ENCODE peak calls at places on chromosomes 2 and 18, in eight cellular contexts. M, U, E, D, B, T, L and K are unnamed samples.

GRCh38 chr18:9861157-9861556 is 24.6 kb upstream of the TXNDC2 start:
- DNase-seq in M (no peak), B (no peak), U (no peak), L (no peak), T (no peak), E (no peak), D (no peak), K (peak; percentile 45)

GRCh38 chr2:160331258-160332025 is 131.4 kb upstream of the ITGB6 start:
- DNase-seq in L (no peak), D (no peak), B (no peak), E (no peak), T (no peak), M (no peak), U (no peak), K (no peak)

GRCh38 chr2:237921967-237922492 is 44.8 kb upstream of the UBE2F start:
- DNase-seq in M (no peak), T (no peak), L (no peak), D (no peak), U (no peak), E (no peak), B (no peak), K (no peak)

GRCh38 chr2:15205562-15205961 is 355.6 kb downstream of the NBAS start:
- DNase-seq in U (no peak), L (no peak), T (peak; percentile 30), D (no peak), B (no peak), M (no peak), E (no peak), K (no peak)

GRCh38 chr2:236599059-236599458 is 29.4 kb downstream of the ACKR3 start:
- DNase-seq in E (no peak), M (no peak), B (no peak), T (no peak), D (no peak), U (no peak), L (no peak), K (no peak)

GRCh38 chr2:203498161-203498560 is 36.9 kb downstream of the RAPH1 start:
- DNase-seq in D (no peak), T (no peak), L (no peak), M (no peak), B (no peak), E (no peak), U (no peak), K (no peak)

GRCh38 chr2:121897335-121897970 is 142.0 kb downstream of the TSN start:
- DNase-seq in D (peak; percentile 39), U (no peak), E (no peak), T (peak; percentile 41), M (peak; percentile 56), B (no peak), L (peak; percentile 3), K (peak; percentile 76)

GRCh38 chr2:145811467-145812162 is 1291.7 kb upstream of the ZEB2 start:
- DNase-seq in E (no peak), L (no peak), D (no peak), U (no peak), T (no peak), B (no peak), M (no peak), K (no peak)

GRCh38 chr2:57296795-57297517 is 749.6 kb upstream of the VRK2 start:
- DNase-seq in L (no peak), U (no peak), T (no peak), B (no peak), M (no peak), D (no peak), E (no peak), K (no peak)

GRCh38 chr2:189593115-189593514 is 12.5 kb upstream of the SLC40A1 start:
- DNase-seq in U (no peak), L (no peak), B (no peak), E (no peak), M (no peak), D (no peak), T (no peak), K (no peak)

GRCh38 chr2:189594305-189594704 is 13.7 kb upstream of the SLC40A1 start:
- DNase-seq in U (no peak), B (no peak), D (no peak), L (no peak), M (no peak), E (no peak), T (no peak), K (no peak)

GRCh38 chr2:189587771-189588170 is 7.2 kb upstream of the SLC40A1 start:
- DNase-seq in B (no peak), D (no peak), L (no peak), E (no peak), U (no peak), M (no peak), T (no peak), K (no peak)

GRCh38 chr2:189595412-189595811 is 14.8 kb upstream of the SLC40A1 start:
- DNase-seq in E (no peak), L (no peak), B (no peak), M (no peak), D (no peak), T (no peak), U (no peak), K (no peak)

DNA sequence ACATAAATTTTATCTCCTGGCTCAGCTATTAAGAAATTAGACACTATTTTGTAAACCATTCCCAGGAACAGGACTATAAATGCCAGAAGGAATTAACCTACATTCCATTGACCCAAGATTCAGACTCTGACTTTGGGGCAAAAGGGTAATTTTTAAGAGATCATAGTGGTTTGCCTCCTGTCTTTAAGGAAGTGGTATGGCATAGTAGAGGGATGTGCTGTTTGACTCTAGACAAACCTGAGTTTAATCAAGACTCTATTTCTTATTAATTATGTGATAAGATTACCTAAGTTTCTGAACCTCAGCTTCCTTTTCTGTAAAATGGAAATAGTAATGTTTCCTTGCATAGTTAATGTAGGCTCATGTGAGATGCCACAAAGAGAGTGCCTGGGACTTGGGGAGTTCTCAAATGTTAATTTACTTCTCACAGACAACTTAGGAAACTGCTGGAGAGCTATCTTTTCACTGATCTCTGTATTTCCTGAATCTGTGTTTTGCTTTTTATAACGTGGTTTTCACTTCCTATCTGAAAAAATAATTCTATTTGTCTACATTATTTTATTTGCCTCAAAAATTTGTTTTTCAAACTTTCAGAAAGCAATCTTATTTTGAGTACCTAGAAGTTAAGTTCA is 11.9 kb upstream of the SLC40A1 start:
- DNase-seq in D (no peak), M (no peak), B (no peak), L (no peak), T (no peak), E (no peak), U (no peak), K (no peak)
- TF ChIP-seq CTCF in D (no peak), M (no peak), B (no peak), L (no peak), T (no peak), E (no peak), U (no peak), K (no peak)

GRCh38 chr2:80364511-80365212 is 60.1 kb upstream of the LRRTM1 start:
- DNase-seq in D (no peak), L (no peak), B (no peak), M (no peak), U (no peak), E (no peak), T (no peak), K (no peak)

GRCh38 chr2:80365762-80366161 is 61.2 kb upstream of the LRRTM1 start:
- DNase-seq in L (no peak), U (no peak), M (peak; percentile 6), E (no peak), D (no peak), T (no peak), B (no peak), K (no peak)

GRCh38 chr2:80363330-80363729 is 58.8 kb upstream of the LRRTM1 start:
- DNase-seq in M (no peak), B (no peak), E (no peak), U (no peak), L (no peak), D (no peak), T (no peak), K (no peak)

GRCh38 chr2:80363951-80364350 is 59.4 kb upstream of the LRRTM1 start:
- DNase-seq in M (no peak), U (no peak), D (no peak), T (no peak), B (no peak), E (no peak), L (no peak), K (no peak)

GRCh38 chr2:80361904-80362303 is 57.4 kb upstream of the LRRTM1 start:
- DNase-seq in B (no peak), U (no peak), D (no peak), T (no peak), M (no peak), E (no peak), L (no peak), K (no peak)
- TF ChIP-seq CTCF in B (no peak), U (no peak), D (no peak), T (no peak), M (no peak), E (no peak), L (no peak), K (no peak)

GRCh38 chr2:3046170-3046865 is 331.3 kb downstream of the EIPR1 start:
- DNase-seq in B (no peak), M (no peak), T (no peak), U (no peak), E (no peak), L (no peak), D (no peak), K (no peak)

GRCh38 chr2:3043726-3044125 is 333.9 kb downstream of the EIPR1 start:
- DNase-seq in D (no peak), L (no peak), E (no peak), B (no peak), M (no peak), T (no peak), U (no peak), K (no peak)

GRCh38 chr2:3042601-3043585 is 334.7 kb downstream of the EIPR1 start:
- DNase-seq in T (no peak), M (no peak), E (no peak), D (no peak), U (no peak), B (no peak), L (no peak), K (no peak)

GRCh38 chr2:3045318-3045921 is 332.2 kb downstream of the EIPR1 start:
- DNase-seq in B (no peak), U (no peak), T (no peak), D (no peak), M (no peak), L (no peak), E (no peak), K (no peak)

GRCh38 chr2:3044587-3045317 is 332.9 kb downstream of the EIPR1 start:
- DNase-seq in U (no peak), L (no peak), T (no peak), M (no peak), B (no peak), E (no peak), D (no peak), K (no peak)
- TF ChIP-seq CTCF in U (no peak), L (no peak), T (no peak), M (no peak), B (no peak), E (no peak), D (no peak), K (no peak)

DNA sequence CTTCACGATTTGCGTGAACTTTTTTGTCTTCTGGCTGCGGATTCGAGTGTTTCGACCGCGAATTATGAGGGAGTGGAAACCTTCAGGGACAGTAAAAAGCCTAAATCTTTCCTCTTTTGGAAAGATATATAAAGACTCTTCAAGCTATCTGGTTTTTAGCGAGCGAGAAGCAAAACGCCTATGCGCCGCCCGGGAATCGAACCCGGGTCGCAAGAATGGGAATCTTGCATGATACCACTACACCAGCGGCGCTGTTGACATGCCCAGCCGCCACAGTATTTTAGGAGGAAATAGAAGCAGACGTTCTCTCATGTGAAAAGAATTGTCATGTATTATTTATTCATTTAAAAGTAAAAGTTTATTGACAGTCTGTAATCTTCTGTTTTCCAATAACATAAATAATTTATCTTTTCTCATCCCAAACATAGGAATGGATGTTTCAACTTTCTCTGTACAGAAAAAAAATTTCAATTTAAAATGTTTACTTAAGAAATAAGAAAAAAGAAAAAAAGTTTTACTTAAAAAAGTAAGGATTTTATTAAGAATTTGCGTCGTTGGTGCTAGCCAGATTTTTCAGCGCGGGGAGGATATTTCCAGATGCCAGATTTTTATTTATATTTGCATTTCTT is 496 bp upstream of the TIA1 start:
- DNase-seq in U (peak; percentile 89), D (peak; percentile 94), M (no peak), L (no peak), E (peak; percentile 92), B (peak; percentile 88), T (peak; percentile 96), K (peak; percentile 34)
- TF ChIP-seq CTCF in U (no peak), D (no peak), M (peak; percentile 40), L (no peak), E (no peak), B (no peak), T (no peak), K (no peak)